ENCODE peak calls at places on chromosome 3, in five cellular contexts. One of them, this sample, is unnamed.

GRCh38 chr3:134363381-134363755 is 10.9 kb downstream of the AMOTL2 start:
- DNase-seq in GM12892: no peak
- DNase-seq in stomach: no peak
- DNase-seq in transverse colon: no peak
- DNase-seq in NB4: no peak
- DNase-seq in this sample: no peak

GRCh38 chr3:188052229-188052965 is 101.6 kb upstream of the LPP start:
- DNase-seq in NB4: peak
- DNase-seq in stomach: peak
- DNase-seq in transverse colon: peak
- DNase-seq in GM12892: no peak
- DNase-seq in this sample: no peak

GRCh38 chr3:33334364-33334763 is 57.1 kb downstream of the FBXL2 start:
- DNase-seq in GM12892: no peak
- DNase-seq in NB4: no peak
- DNase-seq in transverse colon: no peak
- DNase-seq in stomach: no peak
- DNase-seq in this sample: no peak

GRCh38 chr3:8579943-8580342 is 64.7 kb downstream of the SSUH2 start:
- DNase-seq in stomach: no peak
- DNase-seq in transverse colon: no peak
- DNase-seq in GM12892: no peak
- DNase-seq in NB4: no peak
- DNase-seq in this sample: no peak

GRCh38 chr3:138348107-138348949 is at the start of gene MRAS:
- DNase-seq in stomach: peak
- DNase-seq in GM12892: no peak
- DNase-seq in transverse colon: peak
- DNase-seq in NB4: peak
- DNase-seq in this sample: peak

GRCh38 chr3:142586803-142587406 is 8.4 kb upstream of the ATR start:
- DNase-seq in GM12892: no peak
- DNase-seq in transverse colon: peak
- DNase-seq in stomach: peak
- DNase-seq in NB4: peak
- DNase-seq in this sample: peak

GRCh38 chr3:25592510-25592968 is 72.2 kb downstream of the TOP2B start:
- DNase-seq in GM12892: no peak
- DNase-seq in transverse colon: no peak
- DNase-seq in NB4: peak
- DNase-seq in stomach: no peak
- DNase-seq in this sample: peak

GRCh38 chr3:25044762-25045161 is 383.3 kb upstream of the RARB start:
- DNase-seq in NB4: no peak
- DNase-seq in transverse colon: no peak
- DNase-seq in stomach: no peak
- DNase-seq in GM12892: no peak
- DNase-seq in this sample: no peak

GRCh38 chr3:134607054-134608022 is 43.5 kb downstream of the KY start:
- DNase-seq in GM12892: no peak
- DNase-seq in stomach: no peak
- DNase-seq in transverse colon: no peak
- DNase-seq in NB4: peak
- DNase-seq in this sample: no peak

GRCh38 chr3:193885832-193886231 is 250.1 kb upstream of the HES1 start:
- DNase-seq in NB4: no peak
- DNase-seq in transverse colon: peak
- DNase-seq in GM12892: no peak
- DNase-seq in stomach: peak
- DNase-seq in this sample: no peak

GRCh38 chr3:116444819-116445290 is 432 bp downstream of the LSAMP start:
- DNase-seq in transverse colon: no peak
- DNase-seq in NB4: no peak
- DNase-seq in GM12892: no peak
- DNase-seq in stomach: no peak
- DNase-seq in this sample: no peak

GRCh38 chr3:159620873-159621272 is 367.8 kb upstream of the IL12A start:
- DNase-seq in NB4: no peak
- DNase-seq in stomach: no peak
- DNase-seq in GM12892: no peak
- DNase-seq in transverse colon: no peak
- DNase-seq in this sample: peak

GRCh38 chr3:95297586-95297985 is 1234.7 kb downstream of the NSUN3 start:
- DNase-seq in NB4: no peak
- DNase-seq in transverse colon: no peak
- DNase-seq in GM12892: no peak
- DNase-seq in stomach: no peak
- DNase-seq in this sample: no peak

GRCh38 chr3:182969853-182970252 is 10.5 kb downstream of the DCUN1D1 start:
- DNase-seq in transverse colon: no peak
- DNase-seq in NB4: no peak
- DNase-seq in stomach: no peak
- DNase-seq in GM12892: no peak
- DNase-seq in this sample: no peak

GRCh38 chr3:182972387-182972786 is 8.0 kb downstream of the DCUN1D1 start:
- DNase-seq in GM12892: no peak
- DNase-seq in NB4: no peak
- DNase-seq in transverse colon: no peak
- DNase-seq in stomach: no peak
- DNase-seq in this sample: no peak

GRCh38 chr3:182971637-182972036 is 8.7 kb downstream of the DCUN1D1 start:
- DNase-seq in transverse colon: no peak
- DNase-seq in GM12892: no peak
- DNase-seq in stomach: no peak
- DNase-seq in NB4: no peak
- DNase-seq in this sample: no peak

GRCh38 chr3:182969277-182969676 is 11.1 kb downstream of the DCUN1D1 start:
- DNase-seq in NB4: no peak
- DNase-seq in stomach: no peak
- DNase-seq in GM12892: no peak
- DNase-seq in transverse colon: no peak
- DNase-seq in this sample: peak

GRCh38 chr3:182970811-182971418 is 9.4 kb downstream of the DCUN1D1 start:
- DNase-seq in stomach: no peak
- DNase-seq in GM12892: no peak
- DNase-seq in NB4: no peak
- DNase-seq in transverse colon: no peak
- DNase-seq in this sample: no peak
- TF ChIP-seq POLR2A in stomach: no peak
- TF ChIP-seq POLR2A in GM12892: no peak
- TF ChIP-seq POLR2A in NB4: no peak
- TF ChIP-seq POLR2A in transverse colon: no peak
- TF ChIP-seq POLR2A in this sample: no peak

GRCh38 chr3:72288955-72289707 is 504.2 kb upstream of the PROK2 start:
- DNase-seq in NB4: peak
- DNase-seq in GM12892: peak
- DNase-seq in stomach: peak
- DNase-seq in transverse colon: no peak
- DNase-seq in this sample: no peak
- TF ChIP-seq POLR2A in NB4: no peak
- TF ChIP-seq POLR2A in GM12892: no peak
- TF ChIP-seq POLR2A in stomach: no peak
- TF ChIP-seq POLR2A in transverse colon: no peak
- TF ChIP-seq POLR2A in this sample: no peak

GRCh38 chr3:48556796-48557626 is at the start of gene PFKFB4:
- DNase-seq in NB4: peak
- DNase-seq in stomach: peak
- DNase-seq in transverse colon: peak
- DNase-seq in GM12892: peak
- DNase-seq in this sample: peak
- TF ChIP-seq POLR2A in NB4: peak
- TF ChIP-seq POLR2A in stomach: no peak
- TF ChIP-seq POLR2A in transverse colon: no peak
- TF ChIP-seq POLR2A in GM12892: peak
- TF ChIP-seq POLR2A in this sample: no peak

DNA sequence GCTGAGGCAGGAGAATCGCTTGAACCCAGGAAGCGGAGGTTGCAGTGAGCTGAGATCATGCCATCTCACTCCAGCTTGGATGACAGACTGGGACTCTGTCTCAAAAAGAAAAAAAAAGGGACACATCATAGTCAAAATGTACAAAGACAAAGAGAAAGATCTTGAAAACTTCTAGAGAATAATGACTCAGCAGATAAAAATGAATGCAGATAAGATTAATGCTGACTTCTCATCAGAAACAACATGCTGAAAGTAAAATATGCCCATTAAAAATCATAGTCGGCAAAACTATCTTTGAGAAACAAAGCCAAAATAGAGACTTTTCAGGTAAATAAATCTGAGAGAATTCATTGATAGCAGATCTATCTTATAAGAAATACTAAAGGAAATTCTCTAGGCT is 271.1 kb upstream of the GPR149 start:
- DNase-seq in stomach: no peak
- DNase-seq in NB4: no peak
- DNase-seq in GM12892: no peak
- DNase-seq in transverse colon: no peak
- DNase-seq in this sample: no peak
- TF ChIP-seq POLR2A in stomach: no peak
- TF ChIP-seq POLR2A in NB4: no peak
- TF ChIP-seq POLR2A in GM12892: no peak
- TF ChIP-seq POLR2A in transverse colon: no peak
- TF ChIP-seq POLR2A in this sample: no peak

GRCh38 chr3:161320837-161321236 is 50.5 kb downstream of the SPTSSB start:
- DNase-seq in GM12892: no peak
- DNase-seq in NB4: no peak
- DNase-seq in transverse colon: no peak
- DNase-seq in stomach: no peak
- DNase-seq in this sample: no peak
- TF ChIP-seq POLR2A in GM12892: no peak
- TF ChIP-seq POLR2A in NB4: no peak
- TF ChIP-seq POLR2A in transverse colon: no peak
- TF ChIP-seq POLR2A in stomach: no peak
- TF ChIP-seq POLR2A in this sample: no peak

DNA sequence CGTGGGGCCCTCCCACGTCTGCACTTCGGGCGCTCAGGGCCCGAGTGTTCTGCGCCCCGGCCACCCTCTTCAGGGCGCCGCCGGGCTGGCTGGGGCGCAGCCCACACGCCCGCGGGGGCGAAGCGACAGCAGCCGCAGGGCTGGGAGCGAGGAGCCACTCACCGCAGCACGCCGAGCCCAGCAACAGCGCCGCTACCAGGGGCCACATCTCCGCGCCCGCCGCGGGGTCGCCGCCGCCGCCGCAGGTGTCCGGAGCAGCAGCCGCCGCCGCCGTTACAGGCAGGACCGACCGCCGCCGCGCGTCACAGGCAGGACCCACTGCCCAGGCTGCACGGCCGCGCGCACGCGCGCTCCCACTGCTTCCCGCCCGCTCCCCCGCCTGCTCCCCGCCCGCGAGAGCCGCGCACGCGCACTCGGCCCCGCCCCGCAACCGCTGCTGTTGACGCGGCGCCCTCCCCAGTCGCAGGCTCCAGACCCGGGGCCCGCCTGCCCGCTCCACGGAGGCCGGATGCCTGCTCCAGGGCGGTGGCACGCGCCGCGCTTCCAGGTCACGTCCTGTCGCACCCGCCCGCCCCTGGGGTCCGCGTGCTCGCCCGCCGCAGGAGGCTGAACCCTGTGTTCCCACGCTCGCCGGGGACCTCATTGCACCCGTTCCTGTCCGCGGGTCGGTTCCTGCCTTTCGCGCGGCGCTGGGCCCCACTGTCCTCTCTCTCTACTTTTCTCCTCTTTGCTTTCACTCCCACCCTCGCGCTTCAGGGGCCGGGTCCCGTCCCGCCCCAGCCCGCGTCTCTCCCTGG is at the start of gene CD47:
- DNase-seq in transverse colon: peak
- DNase-seq in NB4: peak
- DNase-seq in GM12892: peak
- DNase-seq in stomach: peak
- DNase-seq in this sample: peak
- TF ChIP-seq POLR2A in transverse colon: peak
- TF ChIP-seq POLR2A in NB4: peak
- TF ChIP-seq POLR2A in GM12892: peak
- TF ChIP-seq POLR2A in stomach: no peak
- TF ChIP-seq POLR2A in this sample: peak

GRCh38 chr3:122055215-122055614 is at the start of gene CD86:
- DNase-seq in NB4: peak
- DNase-seq in transverse colon: peak
- DNase-seq in GM12892: peak
- DNase-seq in stomach: no peak
- DNase-seq in this sample: no peak
- TF ChIP-seq POLR2A in NB4: no peak
- TF ChIP-seq POLR2A in transverse colon: peak
- TF ChIP-seq POLR2A in GM12892: peak
- TF ChIP-seq POLR2A in stomach: no peak
- TF ChIP-seq POLR2A in this sample: no peak

GRCh38 chr3:27345959-27346865 is 23.0 kb downstream of the NEK10 start:
- DNase-seq in transverse colon: no peak
- DNase-seq in GM12892: no peak
- DNase-seq in NB4: no peak
- DNase-seq in stomach: no peak
- DNase-seq in this sample: no peak
- TF ChIP-seq POLR2A in transverse colon: no peak
- TF ChIP-seq POLR2A in GM12892: no peak
- TF ChIP-seq POLR2A in NB4: no peak
- TF ChIP-seq POLR2A in stomach: no peak
- TF ChIP-seq POLR2A in this sample: no peak

DNA sequence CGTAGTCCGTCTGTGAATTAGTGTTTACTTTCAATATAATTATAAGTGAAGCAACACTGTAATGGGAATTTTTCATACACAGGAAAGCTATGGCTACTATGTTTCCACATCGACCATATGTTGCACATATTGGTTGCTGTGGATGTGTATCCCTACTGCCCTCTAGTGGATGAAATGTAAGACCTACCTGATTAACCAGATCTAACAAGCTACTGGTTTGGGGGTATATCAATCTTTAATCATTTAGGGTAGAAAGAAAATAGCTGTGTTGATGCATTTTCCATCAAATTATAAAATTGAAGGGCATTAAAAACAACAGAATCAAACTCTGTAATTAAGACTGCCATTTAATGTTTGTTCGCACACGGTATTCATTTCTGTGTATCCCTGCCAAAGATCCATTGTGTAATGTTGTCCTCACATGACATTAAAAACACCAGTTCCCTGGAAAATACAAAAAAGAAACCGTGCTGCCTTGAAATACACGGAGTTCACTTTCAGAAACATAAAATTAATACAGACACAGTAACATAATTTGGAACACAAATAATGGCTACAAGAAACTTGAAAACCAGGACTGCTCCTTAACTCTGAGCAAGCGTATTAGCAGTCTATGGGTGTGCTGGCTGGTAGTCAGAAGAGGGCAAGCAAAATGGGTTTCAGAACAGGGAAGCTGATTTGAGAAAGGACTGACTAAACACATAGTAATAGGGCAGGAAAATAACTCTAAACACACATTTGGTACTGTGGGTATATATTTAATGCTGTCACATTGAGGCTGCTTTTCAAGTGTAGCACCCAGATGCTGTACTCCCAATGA is 125.1 kb downstream of the TIGIT start:
- DNase-seq in NB4: peak
- DNase-seq in stomach: no peak
- DNase-seq in transverse colon: no peak
- DNase-seq in GM12892: no peak
- DNase-seq in this sample: peak
- TF ChIP-seq POLR2A in NB4: no peak
- TF ChIP-seq POLR2A in stomach: no peak
- TF ChIP-seq POLR2A in transverse colon: no peak
- TF ChIP-seq POLR2A in GM12892: no peak
- TF ChIP-seq POLR2A in this sample: no peak

This sample was measured in H54.